ENCODE peak calls at places on chromosomes 12 and 14, in five cellular contexts. T is neuronal stem cell, G is IMR-90, Z is H9, R is H1. C is an unnamed sample.

GRCh38 chr14:54252072-54252730 is 144.6 kb upstream of the CDKN3 start:
- DNase-seq in T (no peak), G (peak), Z (no peak), R (no peak), C (peak)

GRCh38 chr12:76238688-76239087 is 109.5 kb downstream of the BBS10 start:
- DNase-seq in T (no peak), G (no peak), Z (no peak), R (no peak), C (no peak)

GRCh38 chr12:2944401-2945047 is 14.7 kb upstream of the TEAD4 start:
- DNase-seq in T (peak), G (peak), Z (peak), R (peak), C (peak)

GRCh38 chr12:65721541-65722190 is 102.6 kb upstream of the HMGA2 start:
- DNase-seq in T (no peak), G (no peak), Z (no peak), R (no peak), C (no peak)

GRCh38 chr12:91687052-91688017 is 458.3 kb downstream of the BTG1 start:
- DNase-seq in T (no peak), G (no peak), Z (no peak), R (no peak), C (no peak)

GRCh38 chr14:100826371-100827139 is 637 bp downstream of the MEG3 start:
- DNase-seq in T (no peak), G (no peak), Z (no peak), R (no peak), C (no peak)

GRCh38 chr12:63846249-63846967 is 1.9 kb downstream of the SRGAP1 start:
- DNase-seq in T (no peak), G (no peak), Z (no peak), R (no peak), C (no peak)

GRCh38 chr12:18250313-18250916 is 10.9 kb upstream of the PIK3C2G start:
- DNase-seq in T (peak), G (peak), Z (no peak), R (peak), C (peak)

GRCh38 chr12:60398547-60398946 is 802.7 kb downstream of the SLC16A7 start:
- DNase-seq in T (no peak), G (no peak), Z (no peak), R (no peak), C (peak)

GRCh38 chr12:126518596-126519200 is 1453.5 kb downstream of the AACS start:
- DNase-seq in T (no peak), G (no peak), Z (no peak), R (no peak), C (peak)

GRCh38 chr12:111773801-111774551 is 7.2 kb downstream of the ALDH2 start:
- DNase-seq in T (no peak), G (peak), Z (no peak), R (no peak), C (peak)

GRCh38 chr12:109763201-109763841 is 49.7 kb downstream of the FAM222A start:
- DNase-seq in T (no peak), G (peak), Z (peak), R (no peak), C (peak)

DNA sequence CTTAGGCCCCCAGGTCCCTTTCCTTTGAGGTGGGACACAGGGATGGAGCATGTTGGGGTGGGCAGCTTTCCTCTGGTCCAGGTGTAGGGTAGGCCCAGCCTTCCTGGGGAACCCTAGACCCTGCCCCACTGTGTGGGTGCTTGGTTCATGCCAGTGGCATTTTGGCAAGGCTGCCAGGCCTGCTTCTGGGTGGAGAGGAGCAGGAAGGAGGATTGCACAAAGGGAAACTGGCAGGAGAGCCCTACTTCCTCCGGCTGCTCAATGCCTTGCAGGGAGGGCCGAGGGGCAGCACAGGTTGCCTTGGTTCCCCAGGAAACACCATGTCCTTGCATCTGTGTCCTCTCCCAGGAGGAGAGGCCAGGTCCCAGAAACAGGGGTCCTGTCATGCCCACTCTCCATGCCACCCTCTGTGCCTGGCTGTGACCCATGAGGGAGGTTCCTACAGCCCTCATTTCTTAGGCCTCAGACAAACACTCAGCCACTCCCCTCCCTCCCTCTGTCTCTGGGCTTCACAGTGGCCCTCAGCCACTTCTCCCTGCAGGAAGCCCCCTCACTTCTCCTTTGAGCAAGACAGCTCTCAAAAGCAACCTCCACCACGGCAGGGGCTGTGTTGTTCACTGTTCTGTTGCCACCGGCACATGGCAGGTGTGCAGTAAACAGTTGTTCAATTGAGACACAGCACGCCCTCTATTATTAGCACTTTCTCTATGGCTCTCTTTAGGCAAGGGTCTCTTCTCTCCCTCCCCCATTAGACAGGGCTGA is 6.8 kb upstream of the KRT80 start:
- DNase-seq in T (no peak), G (no peak), Z (no peak), R (no peak), C (no peak)
- H3K14ac ChIP-seq in T (no peak), G (peak), Z (no peak), R (no peak), C (no peak)

GRCh38 chr14:68403794-68404522 is 388.9 kb downstream of the ZFP36L1 start:
- DNase-seq in T (no peak), G (no peak), Z (no peak), R (no peak), C (no peak)
- H2BK120ac ChIP-seq in T (no peak), G (no peak), Z (no peak), R (no peak), C (no peak)

DNA sequence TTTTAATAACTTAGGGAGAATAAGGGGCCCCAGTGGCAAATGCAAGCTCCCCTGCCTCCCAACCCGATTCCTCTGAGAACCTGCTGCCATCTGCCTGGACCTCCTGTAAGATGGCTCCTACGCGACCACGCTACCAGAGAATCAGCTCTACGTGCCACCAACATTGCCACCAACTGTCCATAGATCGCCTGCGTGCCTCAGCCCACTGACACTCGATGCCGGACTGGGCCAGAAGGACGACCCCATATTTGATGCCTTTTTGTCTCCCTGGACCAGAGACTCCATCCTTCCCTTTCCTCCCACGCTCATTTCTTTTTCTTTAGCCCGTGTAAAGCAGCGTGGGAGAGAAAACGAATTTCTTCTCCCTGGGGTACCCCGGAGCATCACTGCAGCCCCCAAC is 617 bp upstream of the KLHL42 start:
- DNase-seq in T (no peak), G (no peak), Z (peak), R (no peak), C (peak)
- H3K14ac ChIP-seq in T (no peak), G (peak), Z (peak), R (peak), C (peak)

GRCh38 chr14:22830329-22831010 is 783 bp downstream of the MRPL52 start:
- DNase-seq in T (no peak), G (no peak), Z (no peak), R (no peak), C (no peak)
- H2BK120ac ChIP-seq in T (no peak), G (no peak), Z (no peak), R (no peak), C (peak)

GRCh38 chr12:67645571-67645970 is 3.0 kb upstream of the DYRK2 start:
- DNase-seq in T (no peak), G (peak), Z (no peak), R (no peak), C (peak)

GRCh38 chr12:67647547-67648305 is 819 bp upstream of the DYRK2 start:
- DNase-seq in T (peak), G (peak), Z (peak), R (peak), C (peak)

GRCh38 chr12:67648306-67649164 is at the start of gene DYRK2:
- DNase-seq in T (peak), G (peak), Z (peak), R (peak), C (peak)

GRCh38 chr12:67646775-67647174 is 1.8 kb upstream of the DYRK2 start:
- DNase-seq in T (no peak), G (no peak), Z (no peak), R (no peak), C (no peak)

GRCh38 chr12:67647251-67647546 is 1.3 kb upstream of the DYRK2 start:
- DNase-seq in T (peak), G (no peak), Z (no peak), R (no peak), C (no peak)
- H3K14ac ChIP-seq in T (no peak), G (no peak), Z (peak), R (no peak), C (no peak)

GRCh38 chr12:52929538-52929937 is 19.4 kb upstream of the KRT18 start:
- DNase-seq in T (no peak), G (no peak), Z (no peak), R (no peak), C (no peak)

GRCh38 chr12:52924764-52925716 is 20.2 kb upstream of the KRT8 start:
- DNase-seq in T (no peak), G (peak), Z (peak), R (no peak), C (peak)

GRCh38 chr12:52926596-52927241 is 21.8 kb upstream of the KRT8 start:
- DNase-seq in T (no peak), G (no peak), Z (no peak), R (no peak), C (no peak)

GRCh38 chr12:52927964-52928363 is 21.0 kb upstream of the KRT18 start:
- DNase-seq in T (no peak), G (no peak), Z (no peak), R (no peak), C (no peak)

GRCh38 chr12:52925717-52926595 is 21.1 kb upstream of the KRT8 start:
- DNase-seq in T (no peak), G (no peak), Z (peak), R (no peak), C (no peak)
- H2BK120ac ChIP-seq in T (peak), G (peak), Z (no peak), R (no peak), C (peak)

DNA sequence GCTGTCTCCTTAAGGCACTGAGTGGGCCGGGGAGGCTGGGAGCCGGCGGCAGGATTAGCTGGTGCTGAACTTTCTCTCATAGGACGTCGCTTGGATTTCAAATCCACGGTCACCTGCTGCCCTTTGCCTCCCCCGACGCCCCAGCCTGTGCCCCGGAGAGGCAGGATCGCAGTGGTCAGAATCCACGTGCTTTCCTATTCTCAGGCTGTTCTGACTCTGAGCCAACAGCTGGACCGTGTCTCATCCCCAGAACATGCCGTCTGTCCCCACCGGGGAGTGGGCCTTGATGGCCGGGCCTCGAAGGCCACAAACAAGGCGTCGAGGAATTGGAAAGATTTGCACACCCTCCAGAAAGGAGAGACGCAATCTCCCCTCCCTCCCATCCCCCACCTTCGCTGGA is 18.5 kb upstream of the MLXIP start:
- DNase-seq in T (no peak), G (no peak), Z (no peak), R (no peak), C (no peak)
- H3K14ac ChIP-seq in T (no peak), G (no peak), Z (no peak), R (no peak), C (no peak)

GRCh38 chr12:32024884-32025599 is 65.8 kb downstream of the RESF1 start:
- DNase-seq in T (no peak), G (no peak), Z (no peak), R (no peak), C (no peak)

GRCh38 chr12:32030151-32030550 is 70.9 kb downstream of the RESF1 start:
- DNase-seq in T (no peak), G (no peak), Z (no peak), R (no peak), C (no peak)

GRCh38 chr12:32027684-32028355 is 68.6 kb downstream of the RESF1 start:
- DNase-seq in T (no peak), G (no peak), Z (no peak), R (no peak), C (no peak)

GRCh38 chr12:32021346-32021773 is 62.1 kb downstream of the RESF1 start:
- DNase-seq in T (no peak), G (no peak), Z (no peak), R (no peak), C (no peak)

DNA sequence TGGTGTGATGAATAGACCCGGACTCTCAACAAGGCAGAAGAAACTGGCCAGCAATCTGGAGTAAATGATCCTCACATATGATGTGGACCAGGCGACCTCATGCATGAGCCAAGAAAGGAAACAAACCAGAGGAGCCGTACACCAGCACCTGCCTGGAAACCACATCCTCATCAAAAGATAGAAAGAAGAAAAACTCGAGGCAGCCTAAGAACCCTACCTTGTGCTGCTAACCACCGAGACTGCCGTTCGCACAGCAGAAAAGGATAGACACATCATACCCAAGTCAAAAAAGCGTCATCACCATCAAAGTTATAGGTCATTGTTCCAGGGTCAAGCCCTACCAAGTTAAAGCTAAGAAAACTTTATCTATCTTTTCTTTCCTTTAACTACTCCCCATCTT is 66.7 kb downstream of the RESF1 start:
- DNase-seq in T (no peak), G (no peak), Z (no peak), R (no peak), C (no peak)
- H2BK120ac ChIP-seq in T (no peak), G (no peak), Z (no peak), R (no peak), C (no peak)

GRCh38 chr12:106032141-106032925 is 106.4 kb downstream of the NUAK1 start:
- DNase-seq in T (no peak), G (peak), Z (no peak), R (no peak), C (no peak)

GRCh38 chr12:106033161-106033675 is 105.5 kb downstream of the NUAK1 start:
- DNase-seq in T (no peak), G (no peak), Z (no peak), R (no peak), C (peak)

GRCh38 chr12:106034316-106034715 is 104.4 kb downstream of the NUAK1 start:
- DNase-seq in T (no peak), G (no peak), Z (no peak), R (no peak), C (no peak)

GRCh38 chr12:106030210-106031175 is 108.3 kb downstream of the NUAK1 start:
- DNase-seq in T (no peak), G (peak), Z (no peak), R (no peak), C (peak)

GRCh38 chr12:106031736-106032135 is 107.0 kb downstream of the NUAK1 start:
- DNase-seq in T (no peak), G (no peak), Z (no peak), R (no peak), C (no peak)
- H3K14ac ChIP-seq in T (no peak), G (peak), Z (no peak), R (no peak), C (no peak)